ENCODE peak calls at places on chromosome 22, in four cellular contexts. K, R, P and H are unnamed samples.

GRCh38 chr22:49632199-49633009 is 195.3 kb downstream of the BRD1 start:
- DNase-seq in K (no peak), R (peak), P (peak), H (no peak)

GRCh38 chr22:44448271-44448780 is 49.7 kb downstream of the RTL6 start:
- DNase-seq in K (no peak), R (no peak), P (no peak), H (no peak)

GRCh38 chr22:22714600-22715361 is 70.4 kb downstream of the GGTLC2 start:
- DNase-seq in K (peak), R (no peak), P (no peak), H (peak)

GRCh38 chr22:41240377-41241132 is at the start of gene CHADL:
- DNase-seq in K (no peak), R (no peak), P (no peak), H (no peak)

GRCh38 chr22:49262167-49262566 is 565.5 kb downstream of the BRD1 start:
- DNase-seq in K (no peak), R (no peak), P (no peak), H (no peak)

GRCh38 chr22:50027639-50028537 is 15.3 kb upstream of the IL17REL start:
- DNase-seq in K (no peak), R (no peak), P (no peak), H (no peak)

GRCh38 chr22:49674479-49674830 is 153.2 kb downstream of the BRD1 start:
- DNase-seq in K (no peak), R (no peak), P (no peak), H (no peak)

GRCh38 chr22:50706481-50707125 is 31.4 kb upstream of the ACR start:
- DNase-seq in K (no peak), R (no peak), P (no peak), H (no peak)

GRCh38 chr22:43992331-43992821 is 31.7 kb upstream of the PARVB start:
- DNase-seq in K (no peak), R (no peak), P (no peak), H (no peak)

GRCh38 chr22:44735518-44736428 is 16.6 kb upstream of the ARHGAP8 start:
- DNase-seq in K (peak), R (peak), P (no peak), H (no peak)

GRCh38 chr22:50602338-50602700 is 1.7 kb downstream of the MAPK8IP2 start:
- DNase-seq in K (no peak), R (no peak), P (no peak), H (no peak)

GRCh38 chr22:49963647-49964026 is 3.1 kb downstream of the PIM3 start:
- DNase-seq in K (no peak), R (no peak), P (no peak), H (no peak)

GRCh38 chr22:47372596-47373385 is 610.3 kb downstream of the TBC1D22A start:
- DNase-seq in K (no peak), R (no peak), P (no peak), H (no peak)
- TF ChIP-seq EGR1 in K (no peak), R (no peak), P (no peak), H (no peak)

GRCh38 chr22:31680764-31681624 is 19.0 kb upstream of the PISD start:
- DNase-seq in K (no peak), R (no peak), P (no peak), H (no peak)
- TF ChIP-seq EGR1 in K (no peak), R (no peak), P (no peak), H (no peak)

GRCh38 chr22:20438066-20438677 is 547 bp upstream of the SCARF2 start:
- DNase-seq in K (no peak), R (no peak), P (no peak), H (no peak)
- TF ChIP-seq EGR1 in K (peak), R (no peak), P (no peak), H (no peak)

GRCh38 chr22:30205281-30206115 is 41.1 kb downstream of the LIF start:
- DNase-seq in K (no peak), R (no peak), P (no peak), H (no peak)
- TF ChIP-seq EGR1 in K (no peak), R (no peak), P (no peak), H (no peak)

DNA sequence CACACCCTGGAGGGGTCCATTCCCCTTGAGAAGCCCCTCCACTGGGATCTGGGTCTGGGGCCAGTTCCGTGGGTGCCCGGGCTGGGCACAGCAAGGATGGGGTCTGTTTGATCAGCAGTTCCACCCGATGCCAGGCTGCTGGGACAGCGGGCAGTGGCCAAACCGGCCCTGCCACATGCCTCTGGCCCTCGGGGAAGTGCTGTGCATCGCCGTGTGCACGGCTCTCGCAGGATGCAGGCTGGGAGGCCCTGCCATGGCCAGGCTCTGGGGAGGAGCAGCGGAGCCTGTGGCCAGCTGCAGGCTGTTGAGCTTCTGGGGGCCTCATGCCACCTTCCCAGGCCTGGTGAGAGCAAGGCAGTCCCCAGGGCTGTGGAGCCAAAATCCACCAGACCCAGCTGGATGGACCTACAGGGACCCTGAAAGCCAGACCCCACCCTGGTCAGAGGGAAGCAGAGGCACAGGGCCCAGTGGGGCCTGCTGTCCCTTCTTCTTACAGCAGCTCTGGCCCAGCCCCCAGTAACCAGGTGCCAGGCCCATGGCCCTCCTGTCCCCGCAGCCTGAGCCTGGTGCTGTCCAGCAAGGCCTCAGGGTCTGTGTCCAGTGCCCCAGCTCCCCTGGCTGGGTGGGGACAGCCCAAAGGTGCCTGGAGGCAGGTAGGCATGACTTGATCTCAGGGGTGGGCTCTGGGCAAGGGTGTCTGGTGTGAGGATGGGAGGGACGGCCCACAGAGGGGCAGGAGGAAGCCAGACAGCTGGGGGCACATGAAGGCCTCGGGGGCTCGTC is 57.3 kb downstream of the WNT7B start:
- DNase-seq in K (no peak), R (no peak), P (no peak), H (no peak)
- TF ChIP-seq EGR1 in K (no peak), R (no peak), P (no peak), H (no peak)

DNA sequence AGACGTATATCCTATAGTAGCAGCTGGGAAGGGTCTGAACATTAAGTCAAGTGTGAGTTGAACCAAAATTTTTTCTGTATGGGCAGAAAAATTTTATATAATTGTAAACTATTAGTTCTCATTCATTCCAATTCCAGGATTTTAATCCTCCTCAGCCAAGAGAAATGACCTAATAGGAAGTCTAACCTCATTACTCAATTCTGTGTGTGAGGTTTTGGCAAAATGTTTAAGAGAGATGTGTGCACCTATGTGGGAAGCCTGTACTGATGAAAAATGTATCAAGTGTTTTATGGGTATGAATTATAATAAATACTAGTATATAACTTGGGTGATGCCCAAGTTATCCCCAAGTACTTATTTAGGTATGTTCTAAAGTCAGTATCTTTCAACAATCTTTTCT is 311.6 kb upstream of the PITPNB start:
- DNase-seq in K (no peak), R (no peak), P (no peak), H (no peak)
- TF ChIP-seq EGR1 in K (no peak), R (no peak), P (no peak), H (no peak)

DNA sequence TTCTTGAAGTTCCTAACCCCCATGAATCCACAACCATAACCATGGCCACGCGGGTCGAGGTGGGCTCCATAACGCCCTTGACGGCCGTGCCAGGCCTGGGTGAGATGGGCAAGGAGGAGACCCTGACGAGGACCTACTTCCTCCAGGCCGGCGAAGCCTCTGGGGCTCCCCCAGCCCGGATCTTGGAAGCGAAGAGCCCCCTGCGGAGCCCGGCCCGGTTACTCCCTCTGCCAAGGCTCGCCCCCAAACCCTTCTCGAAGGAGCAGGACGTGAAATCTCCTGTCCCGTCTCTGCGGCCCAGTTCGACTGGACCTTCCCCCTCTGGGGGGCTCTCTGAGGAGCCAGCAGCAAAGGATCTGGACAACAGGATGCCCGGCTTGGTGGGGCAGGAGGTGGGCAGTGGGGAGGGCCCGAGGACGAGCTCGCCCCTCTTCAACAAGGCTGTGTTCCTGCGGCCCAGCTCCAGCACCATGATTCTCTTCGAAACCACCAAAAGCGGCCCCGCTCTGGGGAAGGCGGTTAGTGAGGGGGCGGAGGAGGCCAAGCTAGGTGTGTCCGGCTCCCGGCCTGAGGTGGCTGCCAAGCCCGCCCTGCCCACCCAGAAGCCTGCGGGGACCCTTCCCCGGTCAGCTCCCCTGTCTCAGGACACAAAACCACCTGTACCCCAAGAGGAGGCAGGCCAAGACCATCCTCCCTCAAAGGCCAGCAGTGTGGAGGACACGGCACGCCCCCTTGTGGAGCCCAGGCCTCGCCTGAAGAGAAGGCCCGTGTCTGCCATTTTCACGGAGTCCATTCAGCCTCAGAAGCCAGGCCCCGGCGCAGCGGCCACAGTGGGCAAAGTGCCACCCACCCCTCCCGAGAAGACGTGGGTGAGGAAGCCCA is 75.7 kb downstream of the KIAA1671 start:
- DNase-seq in K (peak), R (no peak), P (no peak), H (no peak)
- TF ChIP-seq EGR1 in K (no peak), R (no peak), P (no peak), H (no peak)

DNA sequence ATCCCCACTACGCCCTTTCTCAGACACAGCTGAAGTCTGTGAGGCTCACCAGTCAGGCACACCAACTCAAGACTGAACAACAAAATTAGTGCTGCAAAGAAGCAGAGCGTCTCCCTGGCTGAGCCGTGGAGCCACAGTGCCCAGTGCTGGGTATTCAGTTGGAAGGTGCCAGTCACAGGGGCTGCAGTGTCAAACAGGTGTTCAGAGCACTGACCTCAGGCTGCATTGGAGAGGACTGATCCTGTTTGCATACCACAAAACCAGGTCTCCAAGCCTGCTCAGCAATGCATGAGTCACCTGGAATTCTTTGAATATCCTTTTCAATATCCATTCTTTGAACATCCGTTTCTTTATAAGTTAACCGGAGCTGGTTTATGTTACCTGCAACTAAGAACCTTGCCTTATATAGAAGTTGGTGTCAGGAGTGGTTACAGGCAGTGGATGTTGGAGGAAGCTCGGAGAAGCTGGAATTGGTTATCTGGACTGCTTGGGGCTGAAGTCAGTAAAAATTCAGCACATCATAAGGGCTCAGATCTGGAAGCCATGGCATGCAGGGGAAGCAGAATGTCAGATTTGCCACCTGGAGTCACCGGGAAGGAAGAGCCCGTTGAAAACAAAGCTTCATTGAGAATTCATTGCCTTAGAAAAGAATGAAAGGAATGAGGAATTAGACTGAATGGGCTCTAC is 30.3 kb downstream of the PDGFB start:
- DNase-seq in K (no peak), R (peak), P (peak), H (no peak)
- TF ChIP-seq EGR1 in K (no peak), R (no peak), P (no peak), H (no peak)

GRCh38 chr22:17079572-17079971 is 5.2 kb upstream of the IL17RA start:
- DNase-seq in K (no peak), R (no peak), P (no peak), H (no peak)
- TF ChIP-seq EGR1 in K (no peak), R (no peak), P (no peak), H (no peak)